ENCODE peak calls at places on chromosome 7, in four cellular contexts. D is stomach, E is body of pancreas, C is astrocyte. N is an unnamed sample.

GRCh38 chr7:43727003-43727402 is 2.3 kb downstream of the COA1 start:
- DNase-seq in D (no peak), C (no peak), E (no peak), N (no peak)

GRCh38 chr7:11213246-11213645 is 239.6 kb downstream of the PHF14 start:
- DNase-seq in C (no peak), E (no peak), D (no peak), N (no peak)

GRCh38 chr7:49294611-49295010 is 370.3 kb downstream of the CDC14C start:
- DNase-seq in C (peak; percentile 72), E (no peak), D (no peak), N (no peak)

GRCh38 chr7:111914287-111914686 is 291.9 kb downstream of the DOCK4 start:
- DNase-seq in D (no peak), C (no peak), E (no peak), N (no peak)

GRCh38 chr7:115410972-115411686 is 489.2 kb downstream of the MDFIC start:
- DNase-seq in D (no peak), E (no peak), C (no peak), N (no peak)

GRCh38 chr7:112080441-112080840 is 125.8 kb downstream of the DOCK4 start:
- DNase-seq in C (peak; percentile 85), D (no peak), E (peak; percentile 61), N (no peak)

GRCh38 chr7:79593819-79594218 is 140.4 kb upstream of the MAGI2 start:
- DNase-seq in C (no peak), E (no peak), D (no peak), N (peak; percentile 83)

GRCh38 chr7:18356195-18356645 is 139.3 kb upstream of the HDAC9 start:
- DNase-seq in C (peak; percentile 15), E (no peak), D (no peak), N (peak; percentile 33)

GRCh38 chr7:4123823-4124222 is 558.3 kb upstream of the FOXK1 start:
- DNase-seq in E (no peak), D (no peak), C (peak; percentile 18), N (no peak)

GRCh38 chr7:50640256-50640655 is 75.1 kb upstream of the DDC start:
- DNase-seq in C (no peak), D (no peak), E (no peak), N (no peak)

GRCh38 chr7:41652265-41652664 is 50.6 kb downstream of the INHBA start:
- DNase-seq in E (no peak), C (no peak), D (no peak), N (no peak)

GRCh38 chr7:155997431-155998327 is 185.4 kb upstream of the SHH start:
- DNase-seq in E (no peak), C (no peak), D (peak; percentile 22), N (no peak)

GRCh38 chr7:133586253-133586652 is 333.4 kb downstream of the EXOC4 start:
- DNase-seq in D (no peak), E (no peak), C (no peak), N (no peak)

GRCh38 chr7:135877799-135878198 is 99.4 kb downstream of the MTPN start:
- DNase-seq in D (no peak), E (no peak), C (peak; percentile 79), N (peak; percentile 5)

GRCh38 chr7:25835191-25835590 is 316.8 kb upstream of the NFE2L3 start:
- DNase-seq in E (no peak), D (no peak), C (peak; percentile 48), N (no peak)

GRCh38 chr7:2002561-2003450 is 229.9 kb downstream of the MAD1L1 start:
- DNase-seq in C (no peak), D (no peak), E (no peak), N (no peak)

GRCh38 chr7:5094641-5095040 is 49.0 kb downstream of the RBAK start:
- DNase-seq in C (no peak), E (no peak), D (no peak), N (no peak)

GRCh38 chr7:129969881-129970446 is 17.2 kb upstream of the UBE2H start:
- DNase-seq in C (peak; percentile 94), D (no peak), E (no peak), N (peak; percentile 22)

GRCh38 chr7:106313456-106313891 is 28.7 kb upstream of the NAMPT start:
- DNase-seq in C (peak; percentile 86), D (no peak), E (no peak), N (peak; percentile 22)

GRCh38 chr7:103989785-103990775 is 622 bp upstream of the RELN start:
- DNase-seq in E (no peak), C (peak; percentile 23), D (no peak), N (no peak)

GRCh38 chr7:114670676-114671075 is 251.2 kb upstream of the MDFIC start:
- DNase-seq in C (no peak), E (no peak), D (no peak), N (no peak)

GRCh38 chr7:99762680-99763327 is 21.2 kb downstream of the CYP3A4 start:
- DNase-seq in E (peak; percentile 6), D (peak; percentile 36), C (peak; percentile 82), N (no peak)

GRCh38 chr7:31307941-31308340 is 32.6 kb downstream of the NEUROD6 start:
- DNase-seq in E (no peak), D (no peak), C (no peak), N (no peak)

GRCh38 chr7:76303057-76303828 is 770 bp downstream of the HSPB1 start:
- DNase-seq in C (peak; percentile 81), D (peak; percentile 85), E (peak; percentile 93), N (peak; percentile 65)

GRCh38 chr7:74292757-74293576 is 3.8 kb downstream of the CLIP2 start:
- DNase-seq in D (peak; percentile 85), E (peak; percentile 91), C (no peak), N (peak; percentile 99)

GRCh38 chr7:139960158-139960557 is 102.6 kb downstream of the PARP12 start:
- DNase-seq in E (no peak), D (no peak), C (peak; percentile 13), N (no peak)

GRCh38 chr7:92830532-92831110 is 5.8 kb downstream of the CDK6 start:
- DNase-seq in D (no peak), C (peak; percentile 35), E (no peak), N (no peak)
- H3K4me1 ChIP-seq in D (peaks cover 14% of the 10 kb centered on the region), C (peaks cover 18% of the 10 kb centered on the region), E (peaks cover 40% of the 10 kb centered on the region), N (peaks cover 4% of the 10 kb centered on the region)

GRCh38 chr7:94348142-94348541 is 46.6 kb upstream of the COL1A2 start:
- DNase-seq in D (no peak), E (peak; percentile 22), C (peak; percentile 95), N (no peak)
- H3K27ac ChIP-seq in D (no peak overlapping the region), E (no peak overlapping the region), C (peak overlapping the region; percentile 72), N (no peak overlapping the region)

GRCh38 chr7:3073763-3074460 is 30.2 kb upstream of the CARD11 start:
- DNase-seq in E (no peak), C (no peak), D (no peak), N (no peak)

GRCh38 chr7:3075441-3075840 is 31.8 kb upstream of the CARD11 start:
- DNase-seq in D (no peak), C (no peak), E (no peak), N (no peak)

GRCh38 chr7:3076700-3077099 is 33.0 kb upstream of the CARD11 start:
- DNase-seq in D (no peak), C (no peak), E (no peak), N (no peak)

GRCh38 chr7:3078458-3078857 is 34.8 kb upstream of the CARD11 start:
- DNase-seq in D (no peak), E (no peak), C (no peak), N (no peak)

DNA sequence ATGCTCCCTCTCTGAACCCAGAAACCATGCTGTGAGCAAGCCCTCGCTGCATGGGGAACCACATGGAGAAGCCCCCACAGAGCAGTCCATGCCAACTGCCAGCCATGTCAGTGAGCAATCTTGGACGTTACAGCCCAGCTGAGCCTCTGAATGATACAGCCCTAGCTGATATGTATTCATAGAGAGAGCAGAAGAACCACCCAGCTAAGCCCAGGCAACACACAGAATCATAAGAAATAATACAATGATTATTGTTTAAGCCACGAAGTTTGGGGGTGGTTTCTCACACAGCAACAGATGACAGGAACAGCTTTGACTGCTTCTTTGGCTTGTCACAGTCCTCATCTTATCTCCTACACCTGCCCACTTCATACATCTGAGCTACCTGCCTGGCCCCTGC is 32.5 kb upstream of the CARD11 start:
- DNase-seq in D (no peak), C (no peak), E (no peak), N (no peak)
- H3K4me3 ChIP-seq in D (no peak overlapping the region), C (no peak overlapping the region), E (no peak overlapping the region), N (no peak overlapping the region)

GRCh38 chr7:157357129-157358040 is 20.6 kb downstream of the DNAJB6 start:
- DNase-seq in D (no peak), E (no peak), C (no peak), N (no peak)
- H3K4me1 ChIP-seq in D (peaks cover 57% of the 10 kb centered on the region), E (peaks cover 47% of the 10 kb centered on the region), C (peaks cover 25% of the 10 kb centered on the region), N (no peaks in the 10 kb centered on the region)

DNA sequence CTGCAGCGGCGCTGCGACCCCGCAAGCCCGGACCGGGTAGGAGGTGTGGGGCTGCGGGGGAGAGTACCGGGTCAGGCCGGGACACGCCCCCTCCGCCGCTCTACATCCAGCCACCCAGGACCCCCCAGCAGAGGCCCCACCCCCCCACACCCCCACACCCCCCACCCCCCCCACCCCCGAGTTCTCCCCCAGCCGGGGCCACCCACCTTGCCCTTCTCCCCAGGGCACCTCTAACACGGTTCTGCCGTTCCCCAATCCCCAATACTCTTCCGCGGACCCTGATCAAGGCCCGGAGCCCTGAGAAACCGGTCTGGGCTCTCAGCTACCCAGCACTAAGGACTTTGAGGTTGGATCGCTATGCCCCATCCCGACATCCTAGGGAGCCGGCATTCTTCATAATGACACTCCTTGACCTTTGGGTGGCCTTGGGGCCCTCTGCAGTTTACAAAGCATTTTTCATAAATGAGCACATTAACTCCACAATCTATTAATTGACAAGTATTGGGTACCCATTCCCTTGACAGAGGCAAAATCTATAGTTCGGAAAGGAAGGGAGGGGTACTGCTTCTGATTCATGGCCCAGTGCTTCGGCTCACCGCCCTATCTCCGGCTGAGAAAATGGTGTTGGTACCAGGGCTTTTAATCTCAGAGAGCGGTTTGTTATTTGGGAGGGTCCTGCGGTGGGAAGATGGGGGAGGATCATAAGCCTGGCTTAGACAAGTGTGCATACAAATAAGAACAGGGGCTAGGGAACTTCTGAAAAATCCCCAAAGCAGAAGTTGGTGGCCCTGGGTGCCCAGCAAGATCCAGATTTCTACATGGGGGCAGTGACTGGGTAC is 3.4 kb downstream of the IMPDH1 start:
- DNase-seq in C (no peak), E (no peak), D (no peak), N (peak; percentile 17)
- H3K27ac ChIP-seq in C (no peak overlapping the region), E (no peak overlapping the region), D (peak overlapping the region; percentile 62), N (no peak overlapping the region)

GRCh38 chr7:95331004-95331337 is 6.6 kb upstream of the PON1 start:
- DNase-seq in E (no peak), C (no peak), D (no peak), N (no peak)
- H3K4me3 ChIP-seq in E (no peak overlapping the region), C (no peak overlapping the region), D (peak overlapping the region; percentile 30), N (no peak overlapping the region)

DNA sequence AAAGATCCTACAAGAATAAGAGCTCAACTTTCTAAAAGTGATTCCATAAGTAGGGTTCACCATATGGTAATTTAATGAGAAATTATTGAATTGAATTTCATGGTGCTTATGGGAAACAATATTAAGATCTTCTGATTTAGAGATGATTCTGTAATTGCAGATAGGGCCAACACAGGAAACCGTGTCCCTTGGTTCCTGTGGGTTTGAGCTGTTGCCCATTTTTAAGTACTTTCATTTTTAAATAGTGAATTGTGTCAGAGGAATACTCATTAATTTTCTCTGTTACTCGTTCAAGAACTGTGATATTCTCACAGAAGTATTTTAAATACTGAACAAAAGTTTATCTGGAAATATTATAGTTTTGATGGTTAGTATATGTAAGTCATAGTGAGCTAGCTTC is 129.2 kb downstream of the SRI start:
- DNase-seq in E (no peak), C (peak; percentile 10), D (no peak), N (no peak)
- H3K4me1 ChIP-seq in E (no peaks in the 10 kb centered on the region), C (no peaks in the 10 kb centered on the region), D (no peaks in the 10 kb centered on the region), N (no peaks in the 10 kb centered on the region)

GRCh38 chr7:151490706-151491105 is 29.0 kb downstream of the RHEB start:
- DNase-seq in E (no peak), D (no peak), C (no peak), N (no peak)
- H3K27ac ChIP-seq in E (no peak overlapping the region), D (no peak overlapping the region), C (no peak overlapping the region), N (no peak overlapping the region)

N was measured in small intestine.